ENCODE peak calls at places on chromosomes 1 and 21, in four cellular contexts. I is mesendoderm, Y is H9, S is IMR-90. N is an unnamed sample.
A peak's percentile ranks its signal among the peaks of the same experiment; 100 is the strongest.

GRCh38 chr21:30577766-30578165 is 12.4 kb downstream of the KRTAP22-2 start:
- DNase-seq in Y (no peak), S (no peak), I (no peak), N (no peak)

GRCh38 chr1:1173793-1174415 is at the start of gene TTLL10:
- DNase-seq in Y (peak; percentile 93), I (peak; percentile 89), S (no peak), N (peak; percentile 61)

GRCh38 chr1:85225624-85226380 is 25.0 kb upstream of the SYDE2 start:
- DNase-seq in S (no peak), I (peak; percentile 65), Y (no peak), N (no peak)

GRCh38 chr1:46285730-46286477 is 17.5 kb downstream of the LRRC41 start:
- DNase-seq in S (no peak), Y (peak; percentile 50), I (peak; percentile 57), N (no peak)

GRCh38 chr1:152654110-152654509 is 9.1 kb upstream of the LCE2D start:
- DNase-seq in Y (peak; percentile 34), I (peak; percentile 68), S (peak; percentile 33), N (peak; percentile 17)

GRCh38 chr1:111620412-111620971 is 903 bp downstream of the RAP1A start:
- DNase-seq in S (no peak), I (peak; percentile 67), Y (no peak), N (no peak)

GRCh38 chr1:76723949-76724348 is 143.3 kb upstream of the ST6GALNAC5 start:
- DNase-seq in Y (no peak), S (no peak), I (no peak), N (no peak)

GRCh38 chr1:189669846-189670245 is 807.8 kb downstream of the BRINP3 start:
- DNase-seq in S (peak; percentile 75), Y (no peak), I (no peak), N (no peak)

GRCh38 chr1:93609536-93609935 is 72.1 kb downstream of the BCAR3 start:
- DNase-seq in I (no peak), S (no peak), Y (no peak), N (no peak)

GRCh38 chr1:93607814-93608187 is 73.8 kb downstream of the BCAR3 start:
- DNase-seq in Y (no peak), I (no peak), S (peak; percentile 73), N (no peak)

GRCh38 chr1:93605812-93606512 is 75.7 kb downstream of the BCAR3 start:
- DNase-seq in S (peak; percentile 97), I (no peak), Y (no peak), N (no peak)

GRCh38 chr1:93611656-93612055 is 70.0 kb downstream of the BCAR3 start:
- DNase-seq in S (no peak), I (no peak), Y (no peak), N (no peak)

GRCh38 chr1:93608188-93609109 is 73.2 kb downstream of the BCAR3 start:
- DNase-seq in I (peak; percentile 67), Y (no peak), S (peak; percentile 31), N (no peak)
- H3K4ac ChIP-seq in I (no peak overlapping the region), Y (no peak overlapping the region), S (peak overlapping the region; percentile 22), N (no peak overlapping the region)

GRCh38 chr1:156420209-156421061 is 51.4 kb downstream of the RHBG start:
- DNase-seq in I (peak; percentile 49), Y (peak; percentile 41), S (no peak), N (no peak)
- H3K4ac ChIP-seq in I (peak overlapping the region; percentile 22), Y (no peak overlapping the region), S (no peak overlapping the region), N (no peak overlapping the region)

DNA sequence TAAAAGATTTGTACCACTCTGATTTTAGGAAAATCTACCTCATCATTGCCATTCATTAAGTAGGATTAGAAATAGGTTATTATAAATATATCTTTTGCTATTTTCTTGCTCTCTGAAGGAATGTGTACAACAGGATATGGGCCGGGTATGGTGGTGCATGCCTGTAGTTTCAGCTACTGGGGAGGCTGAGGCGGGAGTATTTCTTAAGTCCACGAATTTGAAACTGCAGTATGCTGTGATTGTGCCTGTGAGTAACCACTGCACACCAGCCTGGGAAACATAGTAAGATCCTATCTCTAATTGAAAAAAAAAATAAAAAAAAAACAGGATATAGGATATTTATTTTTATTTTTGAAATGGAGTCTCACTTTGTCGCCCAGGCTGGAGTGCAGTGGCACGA is 50.0 kb downstream of the CLIC4 start:
- DNase-seq in Y (no peak), S (peak; percentile 40), I (no peak), N (no peak)
- H3K4ac ChIP-seq in Y (no peak overlapping the region), S (no peak overlapping the region), I (no peak overlapping the region), N (no peak overlapping the region)

GRCh38 chr1:186496452-186496851 is 35.5 kb upstream of the PDC start:
- DNase-seq in Y (no peak), S (no peak), I (no peak), N (no peak)
- H3K4ac ChIP-seq in Y (no peak overlapping the region), S (no peak overlapping the region), I (no peak overlapping the region), N (no peak overlapping the region)

DNA sequence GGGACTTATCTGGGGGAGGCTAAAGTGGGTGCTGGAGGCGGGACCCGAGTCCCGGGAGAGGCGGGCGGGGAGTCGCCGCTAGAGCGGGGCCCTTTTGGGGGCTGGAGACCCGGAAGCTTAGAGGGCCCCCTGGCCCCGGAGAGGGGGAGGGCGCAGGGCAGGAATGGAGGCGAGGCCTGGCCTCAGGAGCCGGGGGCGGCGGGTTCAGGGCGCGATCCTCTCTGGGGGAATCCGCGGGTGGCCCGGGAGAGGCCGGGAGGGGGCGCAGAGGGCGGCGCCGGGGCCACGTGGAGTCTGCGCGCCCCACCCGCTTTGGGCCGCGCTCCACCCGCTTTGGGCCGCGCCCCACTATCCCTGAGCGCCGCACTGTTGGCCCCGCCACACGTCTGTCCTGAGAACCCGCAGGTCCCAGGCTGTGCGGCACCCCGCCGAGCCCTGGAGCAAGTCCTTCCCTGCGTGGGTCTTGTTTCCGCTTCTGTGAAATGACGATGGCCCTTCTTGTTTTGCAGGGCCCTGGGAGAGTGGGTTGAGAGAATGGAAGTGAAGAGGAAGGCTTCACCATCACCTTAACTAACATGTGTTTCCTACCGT is 84.4 kb downstream of the NKAIN1 start:
- DNase-seq in S (peak; percentile 32), Y (peak; percentile 80), I (peak; percentile 83), N (peak; percentile 62)
- H3K4ac ChIP-seq in S (peak overlapping the region; percentile 90), Y (no peak overlapping the region), I (peak overlapping the region; percentile 94), N (no peak overlapping the region)

GRCh38 chr1:31866450-31866801 is 50.6 kb upstream of the SPOCD1 start:
- DNase-seq in Y (no peak), S (no peak), I (no peak), N (no peak)

GRCh38 chr1:31869473-31869872 is 53.7 kb upstream of the SPOCD1 start:
- DNase-seq in S (no peak), Y (no peak), I (no peak), N (no peak)

GRCh38 chr1:31865728-31866449 is 50.1 kb upstream of the SPOCD1 start:
- DNase-seq in I (no peak), Y (no peak), S (no peak), N (no peak)

GRCh38 chr1:31868862-31869261 is 53.0 kb upstream of the SPOCD1 start:
- DNase-seq in Y (no peak), I (no peak), S (no peak), N (no peak)

DNA sequence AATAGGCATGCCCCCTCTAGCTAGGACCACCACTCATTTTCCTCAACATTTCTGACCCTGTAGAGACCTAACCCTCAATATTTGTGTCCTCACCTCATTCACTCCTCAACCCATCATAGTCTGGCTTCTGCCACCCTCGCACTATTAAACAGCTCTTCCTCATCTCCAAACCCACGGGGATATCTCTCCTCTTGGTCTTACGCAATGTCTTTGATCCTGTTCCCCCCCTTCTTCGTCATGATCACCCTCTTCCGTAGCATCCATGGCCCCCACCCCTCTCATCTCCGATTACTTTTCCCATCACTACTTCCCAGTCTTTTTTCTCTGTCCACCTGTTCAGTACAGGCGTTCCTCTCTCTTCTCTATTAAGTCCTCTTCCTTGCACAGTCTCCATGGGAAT is 51.7 kb upstream of the SPOCD1 start:
- DNase-seq in S (no peak), Y (no peak), I (no peak), N (no peak)
- H3K4ac ChIP-seq in S (no peak overlapping the region), Y (no peak overlapping the region), I (no peak overlapping the region), N (no peak overlapping the region)

GRCh38 chr1:202143768-202144509 is 598 bp downstream of the ARL8A start:
- DNase-seq in I (peak; percentile 60), Y (peak; percentile 74), S (no peak), N (no peak)
- H3K4ac ChIP-seq in I (peak overlapping the region; percentile 98), Y (no peak overlapping the region), S (peak overlapping the region; percentile 82), N (no peak overlapping the region)

GRCh38 chr1:107787299-107787698 is 177.7 kb downstream of the VAV3 start:
- DNase-seq in S (no peak), I (peak; percentile 55), Y (peak; percentile 41), N (no peak)
- H3K4ac ChIP-seq in S (no peak overlapping the region), I (no peak overlapping the region), Y (no peak overlapping the region), N (no peak overlapping the region)

N was measured in neuronal stem cell.